ENCODE peak calls at places on chromosomes 2 and 18, in nine cellular contexts. L is NCI-H1694; E is glomerular endothelial cell; Q is GM13977; F is NCI-H1436; O is AG08395; W is heart left ventricle; A is caudate nucleus; X is CD8-positive, alpha-beta T cell. K is an unnamed sample.

GRCh38 chr2:42138163-42139016 is 30.8 kb upstream of the EML4 start:
- DNase-seq in F (no peak), W (peak; percentile 36), L (no peak), X (no peak), O (peak; percentile 72), Q (no peak), E (peak; percentile 29), A (no peak), K (no peak)

GRCh38 chr2:80007722-80008503 is 296.6 kb downstream of the LRRTM1 start:
- DNase-seq in F (no peak), A (no peak), W (no peak), Q (no peak), X (no peak), O (no peak), E (no peak), L (no peak), K (no peak)

GRCh38 chr2:178064051-178064450 is 8.5 kb downstream of the PDE11A start:
- DNase-seq in X (no peak), O (no peak), E (no peak), A (no peak), F (no peak), W (no peak), L (no peak), Q (no peak), K (no peak)

GRCh38 chr2:163681765-163682164 is 54.0 kb downstream of the FIGN start:
- DNase-seq in A (no peak), F (no peak), O (peak; percentile 61), X (no peak), Q (no peak), E (no peak), L (no peak), W (no peak), K (no peak)

GRCh38 chr2:240959941-240960308 is 38.5 kb upstream of the SNED1 start:
- DNase-seq in E (no peak), Q (no peak), W (peak; percentile 20), X (no peak), O (no peak), A (no peak), L (no peak), F (no peak), K (no peak)

GRCh38 chr2:236852100-236852976 is 233.4 kb upstream of the COPS8 start:
- DNase-seq in X (no peak), A (no peak), Q (no peak), F (no peak), E (peak; percentile 65), W (no peak), L (no peak), O (no peak), K (no peak)

GRCh38 chr2:129731925-129732629 is 247.4 kb upstream of the RAB6C start:
- DNase-seq in F (no peak), L (no peak), X (no peak), O (no peak), E (no peak), A (no peak), Q (no peak), W (no peak), K (no peak)

GRCh38 chr2:229300814-229301213 is 29.7 kb upstream of the PID1 start:
- DNase-seq in O (peak; percentile 27), A (no peak), Q (no peak), E (no peak), W (no peak), F (no peak), X (no peak), L (no peak), K (no peak)

GRCh38 chr18:35376742-35377695 is at the start of gene ZNF396:
- DNase-seq in W (peak; percentile 88), L (peak; percentile 23), X (peak; percentile 51), Q (peak; percentile 86), A (peak; percentile 21), E (no peak), O (peak; percentile 75), F (peak; percentile 52), K (peak; percentile 21)

GRCh38 chr2:24919100-24919976 is 699 bp downstream of the ADCY3 start:
- DNase-seq in E (no peak), Q (peak; percentile 75), F (no peak), W (no peak), X (peak; percentile 45), A (no peak), L (no peak), O (peak; percentile 38), K (peak; percentile 49)

GRCh38 chr2:109637749-109638570 is 23.8 kb downstream of the SOWAHC start:
- DNase-seq in L (no peak), F (no peak), A (no peak), Q (no peak), X (no peak), E (no peak), O (no peak), W (no peak), K (no peak)

K was measured in cerebellum.